ENCODE peak calls at places on chromosomes 16 and 17, in four cellular contexts. One of them, this sample, is unnamed.

GRCh38 chr16:50378417-50378816 is 9.6 kb upstream of the BRD7 start:
- DNase-seq in K562: no peak
- DNase-seq in HCT116: no peak
- DNase-seq in IMR-90: no peak
- DNase-seq in this sample: no peak

GRCh38 chr17:39761861-39762496 is 24.2 kb downstream of the GRB7 start:
- DNase-seq in IMR-90: no peak
- DNase-seq in HCT116: no peak
- DNase-seq in K562: no peak
- DNase-seq in this sample: no peak

GRCh38 chr17:62716834-62717588 is 89.5 kb downstream of the MRC2 start:
- DNase-seq in HCT116: no peak
- DNase-seq in K562: no peak
- DNase-seq in IMR-90: no peak
- DNase-seq in this sample: no peak

GRCh38 chr17:71232801-71233559 is 887.8 kb upstream of the SOX9 start:
- DNase-seq in K562: no peak
- DNase-seq in HCT116: no peak
- DNase-seq in IMR-90: peak; percentile 62
- DNase-seq in this sample: no peak

GRCh38 chr16:62963846-62964245 is 927.6 kb upstream of the CDH8 start:
- DNase-seq in K562: no peak
- DNase-seq in HCT116: no peak
- DNase-seq in IMR-90: no peak
- DNase-seq in this sample: no peak

GRCh38 chr16:62752837-62753236 is 716.6 kb upstream of the CDH8 start:
- DNase-seq in IMR-90: no peak
- DNase-seq in K562: no peak
- DNase-seq in HCT116: no peak
- DNase-seq in this sample: no peak

GRCh38 chr17:76527430-76528111 is 9.9 kb downstream of the CYGB start:
- DNase-seq in IMR-90: peak; percentile 80
- DNase-seq in K562: peak; percentile 44
- DNase-seq in HCT116: no peak
- DNase-seq in this sample: peak; percentile 92

GRCh38 chr16:17846030-17846429 is 375.3 kb upstream of the XYLT1 start:
- DNase-seq in IMR-90: no peak
- DNase-seq in K562: no peak
- DNase-seq in HCT116: no peak
- DNase-seq in this sample: no peak

GRCh38 chr17:41973457-41973856 is 6.9 kb downstream of the CNP start:
- DNase-seq in K562: no peak
- DNase-seq in IMR-90: no peak
- DNase-seq in HCT116: no peak
- DNase-seq in this sample: no peak

GRCh38 chr16:1545044-1545736 is 11.7 kb downstream of the TMEM204 start:
- DNase-seq in IMR-90: no peak
- DNase-seq in K562: no peak
- DNase-seq in HCT116: no peak
- DNase-seq in this sample: no peak

GRCh38 chr16:15609286-15609649 is 33.7 kb downstream of the MARF1 start:
- DNase-seq in HCT116: no peak
- DNase-seq in K562: no peak
- DNase-seq in IMR-90: no peak
- DNase-seq in this sample: no peak

GRCh38 chr17:61401280-61402072 is 1.8 kb downstream of the TBX2 start:
- DNase-seq in IMR-90: peak; percentile 54
- DNase-seq in K562: no peak
- DNase-seq in HCT116: no peak
- DNase-seq in this sample: no peak

GRCh38 chr17:50798424-50799344 is 31.4 kb upstream of the ANKRD40CL start:
- DNase-seq in HCT116: no peak
- DNase-seq in IMR-90: no peak
- DNase-seq in K562: no peak
- DNase-seq in this sample: no peak

GRCh38 chr17:29140051-29140582 is 40.1 kb downstream of the MYO18A start:
- DNase-seq in K562: peak; percentile 74
- DNase-seq in IMR-90: peak; percentile 51
- DNase-seq in HCT116: no peak
- DNase-seq in this sample: peak; percentile 78

GRCh38 chr17:15782809-15783208 is 50.7 kb downstream of the TBC1D26 start:
- DNase-seq in K562: no peak
- DNase-seq in IMR-90: no peak
- DNase-seq in HCT116: no peak
- DNase-seq in this sample: no peak

GRCh38 chr17:17950806-17951205 is 21.4 kb downstream of the TOM1L2 start:
- DNase-seq in K562: peak; percentile 31
- DNase-seq in HCT116: no peak
- DNase-seq in IMR-90: no peak
- DNase-seq in this sample: no peak
- TF ChIP-seq CTCF in K562: peak; percentile 18
- TF ChIP-seq CTCF in HCT116: no peak
- TF ChIP-seq CTCF in IMR-90: peak; percentile 22
- TF ChIP-seq CTCF in this sample: peak; percentile 19

GRCh38 chr16:67471758-67472384 is 9.1 kb downstream of the ATP6V0D1 start:
- DNase-seq in K562: no peak
- DNase-seq in IMR-90: no peak
- DNase-seq in HCT116: no peak
- DNase-seq in this sample: no peak
- H2AFZ ChIP-seq in K562: no peak overlapping the region
- H2AFZ ChIP-seq in IMR-90: no peak overlapping the region
- H2AFZ ChIP-seq in HCT116: no peak overlapping the region
- H2AFZ ChIP-seq in this sample: no peak overlapping the region

DNA sequence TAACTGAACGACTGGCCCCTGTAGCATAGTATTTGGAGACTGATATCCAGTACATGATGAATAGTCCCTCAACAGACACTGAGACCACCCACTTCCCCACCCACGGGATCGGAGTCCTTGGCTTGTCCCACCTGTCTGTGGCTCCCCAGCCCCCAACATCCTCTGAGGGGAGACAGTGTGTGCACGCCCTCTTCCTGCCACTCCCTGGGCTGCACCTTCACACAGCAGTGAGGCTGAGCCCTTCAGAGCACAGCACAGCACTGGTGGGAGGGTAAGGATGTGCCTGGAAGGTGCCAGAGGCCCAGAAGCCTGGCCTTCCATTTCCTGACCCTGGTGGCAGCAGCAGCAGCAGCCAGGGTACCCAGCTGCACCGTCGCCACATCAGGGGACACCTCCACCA is 11.0 kb downstream of the DNASE1 start:
- DNase-seq in IMR-90: no peak
- DNase-seq in HCT116: no peak
- DNase-seq in K562: no peak
- DNase-seq in this sample: peak; percentile 57
- TF ChIP-seq CTCF in IMR-90: no peak
- TF ChIP-seq CTCF in HCT116: no peak
- TF ChIP-seq CTCF in K562: no peak
- TF ChIP-seq CTCF in this sample: peak; percentile 68

DNA sequence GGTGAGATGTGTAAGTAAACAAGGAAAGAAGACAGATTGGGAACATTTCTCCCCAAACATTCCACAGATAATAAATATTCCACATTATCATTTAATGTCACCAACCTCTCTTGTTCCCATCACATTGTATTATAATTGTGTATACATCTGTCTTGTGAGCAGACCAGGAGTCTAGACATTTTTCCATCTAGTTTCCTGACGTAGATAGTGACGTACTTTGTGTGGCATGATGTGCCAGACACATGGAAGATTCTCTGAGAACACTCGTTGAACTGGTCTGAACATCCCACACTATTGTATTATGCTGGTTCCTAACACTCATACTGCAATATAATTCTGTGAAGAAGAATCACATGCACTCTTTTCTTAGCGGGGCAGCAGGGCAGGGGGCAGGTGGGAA is 34.0 kb downstream of the WSB1 start:
- DNase-seq in K562: no peak
- DNase-seq in HCT116: no peak
- DNase-seq in IMR-90: peak; percentile 74
- DNase-seq in this sample: no peak
- H2AFZ ChIP-seq in K562: no peak overlapping the region
- H2AFZ ChIP-seq in HCT116: no peak overlapping the region
- H2AFZ ChIP-seq in IMR-90: no peak overlapping the region
- H2AFZ ChIP-seq in this sample: no peak overlapping the region